ENCODE peak calls at places on chromosome X, in ten cellular contexts. One of them, this sample, is unnamed.

GRCh38 chrX:115350696-115351408 is 61.3 kb downstream of the LUZP4 start:
- DNase-seq in CD8-positive, alpha-beta T cell: no peak
- DNase-seq in tibial nerve: no peak
- DNase-seq in ovary: no peak
- DNase-seq in Calu3: no peak
- DNase-seq in heart right ventricle: no peak
- DNase-seq in right lobe of liver: no peak
- DNase-seq in AG09319: no peak
- DNase-seq in fibroblast of pulmonary artery: no peak
- DNase-seq in BJ: no peak
- DNase-seq in this sample: no peak

GRCh38 chrX:88990882-88991582 is 244.0 kb downstream of the CPXCR1 start:
- DNase-seq in CD8-positive, alpha-beta T cell: no peak
- DNase-seq in heart right ventricle: no peak
- DNase-seq in BJ: no peak
- DNase-seq in fibroblast of pulmonary artery: no peak
- DNase-seq in Calu3: no peak
- DNase-seq in right lobe of liver: no peak
- DNase-seq in AG09319: no peak
- DNase-seq in tibial nerve: no peak
- DNase-seq in ovary: no peak
- DNase-seq in this sample: no peak

GRCh38 chrX:97471071-97471470 is 587.4 kb downstream of the RPA4 start:
- DNase-seq in BJ: no peak
- DNase-seq in Calu3: no peak
- DNase-seq in tibial nerve: no peak
- DNase-seq in ovary: no peak
- DNase-seq in heart right ventricle: no peak
- DNase-seq in right lobe of liver: no peak
- DNase-seq in AG09319: no peak
- DNase-seq in CD8-positive, alpha-beta T cell: no peak
- DNase-seq in fibroblast of pulmonary artery: no peak
- DNase-seq in this sample: no peak

GRCh38 chrX:46554942-46555341 is 9.7 kb upstream of the ZNF674 start:
- DNase-seq in fibroblast of pulmonary artery: peak; percentile 66
- DNase-seq in ovary: no peak
- DNase-seq in Calu3: no peak
- DNase-seq in heart right ventricle: no peak
- DNase-seq in tibial nerve: no peak
- DNase-seq in AG09319: no peak
- DNase-seq in right lobe of liver: no peak
- DNase-seq in BJ: no peak
- DNase-seq in CD8-positive, alpha-beta T cell: no peak
- DNase-seq in this sample: no peak

GRCh38 chrX:9873952-9874351 is 87.7 kb downstream of the SHROOM2 start:
- DNase-seq in ovary: no peak
- DNase-seq in AG09319: no peak
- DNase-seq in CD8-positive, alpha-beta T cell: peak; percentile 28
- DNase-seq in right lobe of liver: no peak
- DNase-seq in fibroblast of pulmonary artery: peak; percentile 50
- DNase-seq in heart right ventricle: no peak
- DNase-seq in tibial nerve: no peak
- DNase-seq in Calu3: peak; percentile 28
- DNase-seq in BJ: no peak
- DNase-seq in this sample: no peak

GRCh38 chrX:7889138-7889537 is 38.1 kb downstream of the PNPLA4 start:
- DNase-seq in BJ: no peak
- DNase-seq in ovary: no peak
- DNase-seq in right lobe of liver: no peak
- DNase-seq in tibial nerve: no peak
- DNase-seq in heart right ventricle: no peak
- DNase-seq in fibroblast of pulmonary artery: no peak
- DNase-seq in AG09319: no peak
- DNase-seq in Calu3: no peak
- DNase-seq in CD8-positive, alpha-beta T cell: no peak
- DNase-seq in this sample: no peak

GRCh38 chrX:118177708-118178107 is 61.1 kb upstream of the KLHL13 start:
- DNase-seq in Calu3: no peak
- DNase-seq in CD8-positive, alpha-beta T cell: no peak
- DNase-seq in right lobe of liver: no peak
- DNase-seq in AG09319: no peak
- DNase-seq in heart right ventricle: no peak
- DNase-seq in fibroblast of pulmonary artery: no peak
- DNase-seq in ovary: no peak
- DNase-seq in tibial nerve: no peak
- DNase-seq in BJ: no peak
- DNase-seq in this sample: no peak

GRCh38 chrX:31366076-31366475 is 294.2 kb upstream of the FTHL17 start:
- DNase-seq in fibroblast of pulmonary artery: no peak
- DNase-seq in Calu3: no peak
- DNase-seq in AG09319: no peak
- DNase-seq in right lobe of liver: no peak
- DNase-seq in ovary: no peak
- DNase-seq in tibial nerve: no peak
- DNase-seq in CD8-positive, alpha-beta T cell: no peak
- DNase-seq in BJ: no peak
- DNase-seq in heart right ventricle: no peak
- DNase-seq in this sample: no peak

GRCh38 chrX:31349515-31349914 is 277.7 kb upstream of the FTHL17 start:
- DNase-seq in AG09319: no peak
- DNase-seq in right lobe of liver: no peak
- DNase-seq in heart right ventricle: no peak
- DNase-seq in BJ: no peak
- DNase-seq in ovary: no peak
- DNase-seq in Calu3: no peak
- DNase-seq in tibial nerve: no peak
- DNase-seq in CD8-positive, alpha-beta T cell: no peak
- DNase-seq in fibroblast of pulmonary artery: no peak
- DNase-seq in this sample: no peak

GRCh38 chrX:47230136-47230868 is 2.5 kb upstream of the USP11 start:
- DNase-seq in tibial nerve: no peak
- DNase-seq in Calu3: no peak
- DNase-seq in right lobe of liver: no peak
- DNase-seq in AG09319: no peak
- DNase-seq in heart right ventricle: no peak
- DNase-seq in BJ: no peak
- DNase-seq in fibroblast of pulmonary artery: no peak
- DNase-seq in CD8-positive, alpha-beta T cell: no peak
- DNase-seq in ovary: no peak
- DNase-seq in this sample: no peak

GRCh38 chrX:24242649-24243556 is 71.0 kb downstream of the SUPT20HL2 start:
- DNase-seq in right lobe of liver: no peak
- DNase-seq in Calu3: no peak
- DNase-seq in BJ: peak; percentile 66
- DNase-seq in heart right ventricle: peak; percentile 18
- DNase-seq in AG09319: peak; percentile 97
- DNase-seq in ovary: no peak
- DNase-seq in tibial nerve: peak; percentile 40
- DNase-seq in CD8-positive, alpha-beta T cell: no peak
- DNase-seq in fibroblast of pulmonary artery: peak; percentile 87
- DNase-seq in this sample: no peak

GRCh38 chrX:56765816-56766553 is 36.9 kb downstream of the NBDY start:
- DNase-seq in BJ: no peak
- DNase-seq in Calu3: no peak
- DNase-seq in AG09319: no peak
- DNase-seq in CD8-positive, alpha-beta T cell: no peak
- DNase-seq in fibroblast of pulmonary artery: peak; percentile 6
- DNase-seq in tibial nerve: no peak
- DNase-seq in right lobe of liver: no peak
- DNase-seq in ovary: no peak
- DNase-seq in heart right ventricle: no peak
- DNase-seq in this sample: no peak

GRCh38 chrX:150854856-150855255 is 43.6 kb downstream of the CD99L2 start:
- DNase-seq in fibroblast of pulmonary artery: no peak
- DNase-seq in CD8-positive, alpha-beta T cell: no peak
- DNase-seq in ovary: no peak
- DNase-seq in AG09319: no peak
- DNase-seq in right lobe of liver: no peak
- DNase-seq in BJ: no peak
- DNase-seq in heart right ventricle: no peak
- DNase-seq in Calu3: no peak
- DNase-seq in tibial nerve: no peak
- DNase-seq in this sample: no peak

GRCh38 chrX:40465735-40466551 is 114.8 kb upstream of the ATP6AP2 start:
- DNase-seq in right lobe of liver: no peak
- DNase-seq in Calu3: no peak
- DNase-seq in AG09319: no peak
- DNase-seq in BJ: no peak
- DNase-seq in tibial nerve: no peak
- DNase-seq in fibroblast of pulmonary artery: no peak
- DNase-seq in CD8-positive, alpha-beta T cell: no peak
- DNase-seq in ovary: no peak
- DNase-seq in heart right ventricle: no peak
- DNase-seq in this sample: no peak

GRCh38 chrX:40471965-40472648 is 108.7 kb upstream of the ATP6AP2 start:
- DNase-seq in AG09319: peak; percentile 25
- DNase-seq in ovary: peak; percentile 42
- DNase-seq in fibroblast of pulmonary artery: peak; percentile 60
- DNase-seq in BJ: peak; percentile 39
- DNase-seq in tibial nerve: no peak
- DNase-seq in Calu3: peak; percentile 3
- DNase-seq in right lobe of liver: no peak
- DNase-seq in CD8-positive, alpha-beta T cell: peak; percentile 28
- DNase-seq in heart right ventricle: no peak
- DNase-seq in this sample: no peak

GRCh38 chrX:40469316-40469715 is 111.5 kb upstream of the ATP6AP2 start:
- DNase-seq in ovary: no peak
- DNase-seq in CD8-positive, alpha-beta T cell: no peak
- DNase-seq in right lobe of liver: no peak
- DNase-seq in Calu3: no peak
- DNase-seq in tibial nerve: no peak
- DNase-seq in heart right ventricle: no peak
- DNase-seq in AG09319: no peak
- DNase-seq in BJ: no peak
- DNase-seq in fibroblast of pulmonary artery: no peak
- DNase-seq in this sample: no peak

GRCh38 chrX:40470830-40471429 is 109.8 kb upstream of the ATP6AP2 start:
- DNase-seq in ovary: no peak
- DNase-seq in right lobe of liver: no peak
- DNase-seq in heart right ventricle: no peak
- DNase-seq in Calu3: no peak
- DNase-seq in tibial nerve: no peak
- DNase-seq in BJ: no peak
- DNase-seq in fibroblast of pulmonary artery: no peak
- DNase-seq in CD8-positive, alpha-beta T cell: no peak
- DNase-seq in AG09319: no peak
- DNase-seq in this sample: no peak

DNA sequence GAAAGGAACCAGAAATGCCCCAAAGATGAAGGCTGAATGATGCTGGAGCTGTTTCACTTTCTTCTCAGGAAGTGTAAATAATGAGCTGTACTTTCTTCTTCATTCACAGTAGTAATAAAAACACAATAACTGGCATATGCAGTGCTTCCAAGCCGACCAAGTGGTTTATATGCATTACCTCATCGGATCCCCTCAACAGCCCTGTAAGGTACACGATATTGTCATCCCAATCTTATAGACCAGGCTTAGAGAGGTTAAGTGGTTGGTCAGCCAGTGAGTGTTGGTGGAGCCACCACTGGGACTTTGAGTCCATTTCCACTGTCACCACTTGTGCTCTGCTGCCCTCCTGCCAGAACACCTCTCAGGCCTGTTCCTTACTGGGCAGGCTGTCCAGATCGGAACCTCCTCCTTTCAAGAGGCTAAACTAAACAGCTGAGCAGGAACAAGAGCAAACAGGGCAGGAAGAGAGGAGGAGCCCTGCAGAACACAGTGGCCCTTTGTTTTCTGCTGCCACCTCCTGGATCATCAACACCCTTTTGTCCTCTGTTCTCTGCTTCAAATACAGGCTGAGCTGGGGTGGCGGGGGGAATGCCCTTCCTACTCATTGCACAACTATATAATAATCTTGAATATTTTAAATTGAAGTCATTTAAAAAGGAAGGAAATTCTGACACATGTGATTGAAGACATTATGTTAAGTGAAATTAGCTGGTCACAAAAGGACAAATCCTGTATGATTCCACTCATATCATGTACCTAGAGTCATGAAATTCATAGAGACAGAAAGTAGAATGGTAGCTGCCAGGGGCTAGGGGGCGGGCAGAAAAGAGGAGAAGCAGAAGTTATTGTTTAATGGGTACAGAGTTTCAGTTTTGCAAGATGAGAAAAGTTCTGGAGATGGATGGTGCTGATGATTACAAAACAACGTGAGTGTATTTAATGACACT is 112.5 kb upstream of the ATP6AP2 start:
- DNase-seq in tibial nerve: peak; percentile 17
- DNase-seq in CD8-positive, alpha-beta T cell: no peak
- DNase-seq in AG09319: no peak
- DNase-seq in Calu3: peak; percentile 73
- DNase-seq in heart right ventricle: peak; percentile 16
- DNase-seq in BJ: no peak
- DNase-seq in right lobe of liver: no peak
- DNase-seq in fibroblast of pulmonary artery: peak; percentile 59
- DNase-seq in ovary: peak; percentile 27
- DNase-seq in this sample: peak; percentile 34
- TF ChIP-seq CTCF in tibial nerve: no peak
- TF ChIP-seq CTCF in CD8-positive, alpha-beta T cell: no peak
- TF ChIP-seq CTCF in AG09319: peak; percentile 19
- TF ChIP-seq CTCF in Calu3: no peak
- TF ChIP-seq CTCF in heart right ventricle: peak; percentile 53
- TF ChIP-seq CTCF in BJ: peak; percentile 19
- TF ChIP-seq CTCF in right lobe of liver: peak; percentile 29
- TF ChIP-seq CTCF in fibroblast of pulmonary artery: peak; percentile 22
- TF ChIP-seq CTCF in ovary: no peak
- TF ChIP-seq CTCF in this sample: no peak

GRCh38 chrX:68808686-68809357 is 20.0 kb upstream of the EFNB1 start:
- DNase-seq in Calu3: no peak
- DNase-seq in right lobe of liver: no peak
- DNase-seq in tibial nerve: no peak
- DNase-seq in fibroblast of pulmonary artery: peak; percentile 54
- DNase-seq in CD8-positive, alpha-beta T cell: no peak
- DNase-seq in BJ: no peak
- DNase-seq in heart right ventricle: peak; percentile 25
- DNase-seq in AG09319: no peak
- DNase-seq in ovary: no peak
- DNase-seq in this sample: no peak
- TF ChIP-seq CTCF in Calu3: no peak
- TF ChIP-seq CTCF in right lobe of liver: peak; percentile 31
- TF ChIP-seq CTCF in tibial nerve: peak; percentile 18
- TF ChIP-seq CTCF in fibroblast of pulmonary artery: peak; percentile 37
- TF ChIP-seq CTCF in CD8-positive, alpha-beta T cell: no peak
- TF ChIP-seq CTCF in BJ: peak; percentile 31
- TF ChIP-seq CTCF in heart right ventricle: peak; percentile 52
- TF ChIP-seq CTCF in AG09319: peak; percentile 30
- TF ChIP-seq CTCF in ovary: no peak
- TF ChIP-seq CTCF in this sample: no peak

GRCh38 chrX:19225906-19226305 is 103.6 kb upstream of the ADGRG2 start:
- DNase-seq in CD8-positive, alpha-beta T cell: no peak
- DNase-seq in fibroblast of pulmonary artery: peak; percentile 0
- DNase-seq in ovary: no peak
- DNase-seq in AG09319: no peak
- DNase-seq in right lobe of liver: no peak
- DNase-seq in tibial nerve: no peak
- DNase-seq in BJ: no peak
- DNase-seq in Calu3: no peak
- DNase-seq in heart right ventricle: no peak
- DNase-seq in this sample: peak; percentile 1
- TF ChIP-seq CTCF in CD8-positive, alpha-beta T cell: no peak
- TF ChIP-seq CTCF in fibroblast of pulmonary artery: no peak
- TF ChIP-seq CTCF in ovary: no peak
- TF ChIP-seq CTCF in AG09319: peak; percentile 2
- TF ChIP-seq CTCF in right lobe of liver: no peak
- TF ChIP-seq CTCF in tibial nerve: no peak
- TF ChIP-seq CTCF in BJ: peak; percentile 6
- TF ChIP-seq CTCF in Calu3: no peak
- TF ChIP-seq CTCF in heart right ventricle: no peak
- TF ChIP-seq CTCF in this sample: no peak

GRCh38 chrX:27765718-27766117 is 42.1 kb upstream of the MAGEB10 start:
- DNase-seq in heart right ventricle: no peak
- DNase-seq in right lobe of liver: no peak
- DNase-seq in Calu3: peak; percentile 3
- DNase-seq in BJ: no peak
- DNase-seq in fibroblast of pulmonary artery: no peak
- DNase-seq in tibial nerve: no peak
- DNase-seq in ovary: no peak
- DNase-seq in CD8-positive, alpha-beta T cell: no peak
- DNase-seq in AG09319: no peak
- DNase-seq in this sample: no peak
- TF ChIP-seq CTCF in heart right ventricle: no peak
- TF ChIP-seq CTCF in right lobe of liver: no peak
- TF ChIP-seq CTCF in Calu3: no peak
- TF ChIP-seq CTCF in BJ: no peak
- TF ChIP-seq CTCF in fibroblast of pulmonary artery: no peak
- TF ChIP-seq CTCF in tibial nerve: no peak
- TF ChIP-seq CTCF in ovary: no peak
- TF ChIP-seq CTCF in CD8-positive, alpha-beta T cell: no peak
- TF ChIP-seq CTCF in AG09319: no peak
- TF ChIP-seq CTCF in this sample: no peak

This sample was measured in PC-9.